ENCODE peak calls at places on chromosomes 16 and 17, in four cellular contexts. W is IMR-90, B is H1, Z is K562. H is an unnamed sample.

GRCh38 chr16:14005335-14005734 is 65.8 kb upstream of the MRTFB start:
- DNase-seq in W (no peak), B (no peak), Z (no peak), H (no peak)

GRCh38 chr16:82660078-82660645 is 33.4 kb downstream of the CDH13 start:
- DNase-seq in W (peak; percentile 63), B (no peak), Z (no peak), H (no peak)

GRCh38 chr17:29155235-29155965 is 24.8 kb downstream of the MYO18A start:
- DNase-seq in W (peak; percentile 61), B (no peak), Z (peak; percentile 72), H (no peak)

GRCh38 chr16:71883193-71883848 is 661 bp downstream of the ZNF821 start:
- DNase-seq in W (peak; percentile 6), B (peak; percentile 86), Z (peak; percentile 46), H (no peak)

GRCh38 chr17:688100-688989 is 26.3 kb downstream of the VPS53 start:
- DNase-seq in W (peak; percentile 41), B (no peak), Z (no peak), H (no peak)

GRCh38 chr17:41523787-41524186 is 4.3 kb downstream of the KRT19 start:
- DNase-seq in W (no peak), B (no peak), Z (no peak), H (no peak)

GRCh38 chr17:41455236-41455635 is 11.9 kb downstream of the KRT32 start:
- DNase-seq in W (no peak), B (no peak), Z (no peak), H (no peak)

GRCh38 chr16:11064846-11065245 is 120.5 kb downstream of the CLEC16A start:
- DNase-seq in W (no peak), B (no peak), Z (no peak), H (no peak)

GRCh38 chr16:89422905-89423630 is 67.3 kb downstream of the ANKRD11 start:
- DNase-seq in W (peak; percentile 79), B (no peak), Z (no peak), H (peak; percentile 72)
- TF ChIP-seq CHD1 in W (no peak), B (no peak), Z (no peak), H (no peak)

DNA sequence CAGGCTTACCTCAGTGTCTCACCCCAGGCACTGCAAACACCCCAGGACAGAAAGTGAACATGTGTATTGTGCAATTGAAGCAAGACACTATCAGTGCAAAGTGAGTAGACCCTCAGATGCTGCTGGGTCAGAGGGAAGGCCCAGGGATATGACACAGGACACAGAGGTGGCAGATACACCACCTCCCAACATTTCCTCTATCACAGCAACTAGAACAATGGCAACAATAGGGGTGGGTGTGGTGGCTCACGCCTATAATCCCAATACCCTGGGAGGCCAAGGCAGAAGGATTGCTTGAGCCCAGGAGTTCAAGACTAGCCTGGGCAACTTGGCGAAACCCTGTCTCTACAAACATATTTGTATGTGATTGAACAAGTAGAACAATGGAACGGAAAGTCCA is 22.5 kb downstream of the MILR1 start:
- DNase-seq in W (no peak), B (no peak), Z (no peak), H (no peak)
- TF ChIP-seq CHD1 in W (no peak), B (no peak), Z (no peak), H (no peak)

GRCh38 chr16:21656795-21657768 is 4.7 kb upstream of the IGSF6 start:
- DNase-seq in W (peak; percentile 67), B (no peak), Z (peak; percentile 64), H (peak; percentile 32)
- TF ChIP-seq CHD1 in W (no peak), B (no peak), Z (no peak), H (no peak)

GRCh38 chr16:21088143-21088542 is 62.5 kb downstream of the DNAH3 start:
- DNase-seq in W (no peak), B (no peak), Z (no peak), H (no peak)

GRCh38 chr16:21081329-21081728 is 69.3 kb downstream of the DNAH3 start:
- DNase-seq in W (no peak), B (no peak), Z (no peak), H (no peak)

GRCh38 chr16:21083729-21084268 is 66.8 kb downstream of the DNAH3 start:
- DNase-seq in W (peak; percentile 54), B (peak; percentile 90), Z (peak; percentile 52), H (no peak)

GRCh38 chr16:21088646-21089538 is 61.8 kb downstream of the DNAH3 start:
- DNase-seq in W (peak; percentile 69), B (no peak), Z (no peak), H (no peak)

GRCh38 chr16:21084631-21085235 is 65.9 kb downstream of the DNAH3 start:
- DNase-seq in W (no peak), B (no peak), Z (no peak), H (no peak)
- TF ChIP-seq CHD1 in W (no peak), B (no peak), Z (no peak), H (no peak)

DNA sequence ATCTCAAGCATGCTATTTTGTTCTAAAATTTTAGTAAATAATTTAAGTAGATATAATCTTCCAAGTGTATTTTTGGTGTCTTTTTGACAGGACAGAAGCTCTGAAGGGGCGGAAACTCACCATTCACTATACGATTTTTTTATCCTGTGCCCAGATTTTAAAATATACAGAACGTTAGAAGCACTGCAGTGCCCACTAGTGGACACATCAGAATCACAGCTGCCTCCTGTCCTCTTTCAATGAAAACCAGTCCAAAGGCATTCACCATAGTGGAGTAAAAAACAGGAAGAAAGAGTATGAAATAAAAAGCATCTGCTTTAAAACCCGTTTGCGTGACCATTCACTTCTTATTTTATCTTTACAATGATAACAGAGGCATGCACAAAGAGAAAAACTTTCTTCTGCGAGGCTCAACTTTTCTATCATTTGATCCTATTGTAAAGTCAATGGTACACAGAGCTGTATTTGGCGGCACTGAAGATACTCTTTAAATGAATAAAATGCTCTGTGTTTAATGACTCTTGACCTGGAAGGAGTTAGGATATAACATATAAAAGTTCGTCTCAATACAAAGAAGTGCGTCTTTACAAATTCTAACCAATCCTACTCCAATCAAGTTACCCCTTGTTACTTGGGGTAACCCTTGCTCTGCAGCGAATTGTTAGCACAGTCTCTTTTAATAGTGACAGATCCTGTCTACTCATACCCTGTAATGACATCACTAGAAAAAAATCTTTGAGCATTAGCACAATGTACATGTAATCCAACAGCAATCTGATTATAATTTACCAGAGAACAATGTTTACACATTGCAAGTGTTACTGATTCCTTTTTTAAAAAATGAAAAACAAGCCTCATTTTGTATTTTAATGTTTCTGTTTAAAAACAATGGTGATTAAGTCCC is 339.8 kb upstream of the PSMD7 start:
- DNase-seq in W (peak; percentile 64), B (peak; percentile 69), Z (peak; percentile 44), H (peak; percentile 2)
- TF ChIP-seq CHD1 in W (no peak), B (no peak), Z (no peak), H (no peak)

DNA sequence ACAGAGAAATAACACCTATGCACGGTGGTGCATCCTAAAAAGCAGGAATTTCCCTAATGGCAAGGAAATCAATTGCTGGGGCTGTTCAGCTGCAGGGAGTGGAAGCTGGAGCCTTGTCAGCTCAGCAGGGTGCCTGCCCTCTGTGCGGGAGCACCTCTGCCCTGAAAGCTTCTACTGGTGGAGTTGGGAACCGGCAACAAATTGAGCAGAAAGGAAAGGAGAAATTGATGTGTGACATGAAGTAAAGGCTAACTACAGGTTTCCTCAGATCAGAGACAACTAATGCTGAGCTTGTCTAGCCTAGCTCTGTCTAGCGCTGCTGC is 48.2 kb upstream of the SREBF1 start:
- DNase-seq in W (no peak), B (no peak), Z (no peak), H (no peak)
- TF ChIP-seq CHD1 in W (no peak), B (no peak), Z (no peak), H (no peak)

DNA sequence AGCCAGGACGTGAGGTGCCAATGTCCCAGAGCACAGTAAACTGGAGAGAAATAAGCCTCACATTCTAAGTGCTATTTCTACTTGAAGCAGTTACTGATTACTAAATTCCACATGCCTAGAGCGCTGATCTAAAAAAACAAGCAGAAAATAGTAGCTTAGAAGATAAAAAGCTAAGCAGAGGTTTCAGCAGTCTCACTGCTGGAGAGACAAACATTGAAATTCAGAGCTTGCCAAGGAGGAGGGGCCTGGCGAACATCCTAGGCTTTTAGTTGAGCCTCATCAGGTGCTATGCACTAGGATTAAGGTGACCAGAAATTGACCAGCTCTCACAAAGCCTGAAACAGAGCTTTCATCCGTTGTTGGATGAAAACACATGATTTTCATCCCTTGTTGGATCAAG is 136.9 kb upstream of the FAM20A start:
- DNase-seq in W (no peak), B (no peak), Z (no peak), H (no peak)
- TF ChIP-seq CHD1 in W (no peak), B (no peak), Z (no peak), H (no peak)

H was measured in GM12878.